ENCODE peak calls at places on chromosomes 7 and 10, in five cellular contexts. One of them, this sample, is unnamed.

GRCh38 chr10:63671317-63671937 is 150.2 kb downstream of the REEP3 start:
- DNase-seq in neural progenitor cell: no peak
- DNase-seq in NCI-H748 treated with DMSO at 0.1 percent for 48 hours: no peak
- DNase-seq in NCI-H1436: peak
- DNase-seq in H54: no peak
- DNase-seq in this sample: peak

GRCh38 chr7:66930341-66930740 is 9.3 kb downstream of the TMEM248 start:
- DNase-seq in neural progenitor cell: peak
- DNase-seq in NCI-H748 treated with DMSO at 0.1 percent for 48 hours: no peak
- DNase-seq in NCI-H1436: no peak
- DNase-seq in H54: no peak
- DNase-seq in this sample: no peak

GRCh38 chr10:71623098-71623985 is 96.2 kb downstream of the C10orf105 start:
- DNase-seq in neural progenitor cell: peak
- DNase-seq in NCI-H748 treated with DMSO at 0.1 percent for 48 hours: no peak
- DNase-seq in NCI-H1436: no peak
- DNase-seq in H54: peak
- DNase-seq in this sample: no peak

GRCh38 chr7:95012001-95012400 is 104.6 kb downstream of the PPP1R9A start:
- DNase-seq in neural progenitor cell: no peak
- DNase-seq in NCI-H748 treated with DMSO at 0.1 percent for 48 hours: no peak
- DNase-seq in NCI-H1436: no peak
- DNase-seq in H54: no peak
- DNase-seq in this sample: no peak

GRCh38 chr10:112176543-112176942 is 7.0 kb downstream of the GPAM start:
- DNase-seq in neural progenitor cell: no peak
- DNase-seq in NCI-H748 treated with DMSO at 0.1 percent for 48 hours: no peak
- DNase-seq in NCI-H1436: no peak
- DNase-seq in H54: no peak
- DNase-seq in this sample: no peak

GRCh38 chr10:7327885-7328284 is 82.9 kb downstream of the SFMBT2 start:
- DNase-seq in neural progenitor cell: no peak
- DNase-seq in NCI-H748 treated with DMSO at 0.1 percent for 48 hours: no peak
- DNase-seq in NCI-H1436: no peak
- DNase-seq in H54: no peak
- DNase-seq in this sample: no peak

GRCh38 chr10:104299031-104299904 is 30.3 kb downstream of the GSTO2 start:
- DNase-seq in neural progenitor cell: no peak
- DNase-seq in NCI-H748 treated with DMSO at 0.1 percent for 48 hours: no peak
- DNase-seq in NCI-H1436: no peak
- DNase-seq in H54: no peak
- DNase-seq in this sample: no peak

GRCh38 chr7:46999866-47000265 is 582.0 kb downstream of the TNS3 start:
- DNase-seq in neural progenitor cell: no peak
- DNase-seq in NCI-H748 treated with DMSO at 0.1 percent for 48 hours: no peak
- DNase-seq in NCI-H1436: no peak
- DNase-seq in H54: no peak
- DNase-seq in this sample: no peak

GRCh38 chr7:140722254-140722653 is 25.7 kb downstream of the NDUFB2 start:
- DNase-seq in neural progenitor cell: no peak
- DNase-seq in NCI-H748 treated with DMSO at 0.1 percent for 48 hours: no peak
- DNase-seq in NCI-H1436: no peak
- DNase-seq in H54: no peak
- DNase-seq in this sample: no peak

GRCh38 chr7:39624202-39624807 is 933 bp downstream of the RALA start:
- DNase-seq in neural progenitor cell: peak
- DNase-seq in NCI-H748 treated with DMSO at 0.1 percent for 48 hours: peak
- DNase-seq in NCI-H1436: no peak
- DNase-seq in H54: no peak
- DNase-seq in this sample: peak

GRCh38 chr7:55570218-55570873 is 2.0 kb downstream of the VOPP1 start:
- DNase-seq in neural progenitor cell: no peak
- DNase-seq in NCI-H748 treated with DMSO at 0.1 percent for 48 hours: no peak
- DNase-seq in NCI-H1436: peak
- DNase-seq in H54: no peak
- DNase-seq in this sample: no peak

GRCh38 chr10:6694447-6695155 is 114.5 kb upstream of the PRKCQ start:
- DNase-seq in neural progenitor cell: no peak
- DNase-seq in NCI-H748 treated with DMSO at 0.1 percent for 48 hours: no peak
- DNase-seq in NCI-H1436: no peak
- DNase-seq in H54: no peak
- DNase-seq in this sample: no peak

GRCh38 chr7:85156661-85157213 is 30.1 kb downstream of the SEMA3D start:
- DNase-seq in neural progenitor cell: no peak
- DNase-seq in NCI-H748 treated with DMSO at 0.1 percent for 48 hours: peak
- DNase-seq in NCI-H1436: peak
- DNase-seq in H54: no peak
- DNase-seq in this sample: peak

GRCh38 chr7:24685706-24686105 is 71.6 kb downstream of the GSDME start:
- DNase-seq in neural progenitor cell: no peak
- DNase-seq in NCI-H748 treated with DMSO at 0.1 percent for 48 hours: no peak
- DNase-seq in NCI-H1436: peak
- DNase-seq in H54: no peak
- DNase-seq in this sample: no peak

GRCh38 chr7:118312051-118312450 is 87.5 kb downstream of the ANKRD7 start:
- DNase-seq in neural progenitor cell: no peak
- DNase-seq in NCI-H748 treated with DMSO at 0.1 percent for 48 hours: no peak
- DNase-seq in NCI-H1436: no peak
- DNase-seq in H54: no peak
- DNase-seq in this sample: no peak

GRCh38 chr10:28569506-28570159 is 36.7 kb downstream of the WAC start:
- DNase-seq in neural progenitor cell: no peak
- DNase-seq in NCI-H748 treated with DMSO at 0.1 percent for 48 hours: no peak
- DNase-seq in NCI-H1436: no peak
- DNase-seq in H54: no peak
- DNase-seq in this sample: no peak

This sample was measured in COR-L47.